ENCODE peak calls at places on chromosome 22, in ten cellular contexts. Q is colonic mucosa, C is cardiac muscle cell, O is endodermal cell, F is dorsolateral prefrontal cortex, N is mucosa of descending colon, Y is upper lobe of right lung, E is GM20000, U is endothelial cell, D is cardiac fibroblast. P is an unnamed sample.

GRCh38 chr22:23509571-23510302 is 70.4 kb downstream of the IGLL1 start:
- DNase-seq in Q (no peak), C (peak), O (peak), F (peak), N (no peak), Y (no peak), E (no peak), U (no peak), D (peak), P (no peak)

GRCh38 chr22:25447689-25448434 is 116.6 kb upstream of the GRK3 start:
- DNase-seq in Q (peak), C (peak), O (peak), F (peak), N (peak), Y (peak), E (peak), U (peak), D (peak), P (peak)

GRCh38 chr22:45319319-45319675 is 9.6 kb downstream of the FAM118A start:
- DNase-seq in Q (no peak), C (no peak), O (no peak), F (no peak), N (no peak), Y (no peak), E (no peak), U (no peak), D (peak), P (no peak)

GRCh38 chr22:46963672-46964545 is 201.5 kb downstream of the TBC1D22A start:
- DNase-seq in Q (no peak), C (no peak), O (no peak), F (no peak), N (no peak), Y (no peak), E (no peak), U (no peak), D (no peak), P (no peak)

GRCh38 chr22:21907638-21908522 is 40.4 kb upstream of the MAPK1 start:
- DNase-seq in Q (no peak), C (no peak), O (no peak), F (no peak), N (peak), Y (no peak), E (no peak), U (no peak), D (no peak), P (no peak)

GRCh38 chr22:28381427-28382167 is 298.0 kb downstream of the TTC28 start:
- DNase-seq in Q (no peak), C (no peak), O (no peak), F (no peak), N (no peak), Y (no peak), E (no peak), U (no peak), D (peak), P (no peak)

GRCh38 chr22:28333106-28333505 is 346.5 kb downstream of the TTC28 start:
- DNase-seq in Q (no peak), C (no peak), O (no peak), F (no peak), N (no peak), Y (no peak), E (no peak), U (no peak), D (no peak), P (no peak)

GRCh38 chr22:38728899-38729796 is 23.4 kb downstream of the GTPBP1 start:
- DNase-seq in Q (no peak), C (no peak), O (no peak), F (no peak), N (peak), Y (no peak), E (no peak), U (no peak), D (no peak), P (no peak)

GRCh38 chr22:47474895-47475294 is 712.4 kb downstream of the TBC1D22A start:
- DNase-seq in Q (no peak), C (no peak), O (no peak), F (no peak), N (no peak), Y (no peak), E (no peak), U (no peak), D (no peak), P (no peak)

GRCh38 chr22:32336185-32336603 is 21.5 kb upstream of the RFPL3 start:
- DNase-seq in Q (no peak), C (no peak), O (peak), F (no peak), N (no peak), Y (peak), E (no peak), U (no peak), D (no peak), P (no peak)

GRCh38 chr22:24486501-24486921 is 8.6 kb upstream of the UPB1 start:
- DNase-seq in Q (no peak), C (no peak), O (no peak), F (no peak), N (no peak), Y (no peak), E (no peak), U (no peak), D (peak), P (peak)

GRCh38 chr22:49727881-49728563 is 99.7 kb downstream of the BRD1 start:
- DNase-seq in Q (no peak), C (no peak), O (no peak), F (no peak), N (no peak), Y (peak), E (no peak), U (no peak), D (no peak), P (no peak)

GRCh38 chr22:33823552-33823951 is 96.7 kb downstream of the LARGE1 start:
- DNase-seq in Q (no peak), C (no peak), O (no peak), F (no peak), N (no peak), Y (no peak), E (no peak), U (no peak), D (peak), P (no peak)

GRCh38 chr22:17098379-17098819 is 13.6 kb downstream of the IL17RA start:
- DNase-seq in Q (no peak), C (no peak), O (no peak), F (no peak), N (no peak), Y (peak), E (peak), U (no peak), D (no peak), P (peak)

GRCh38 chr22:30665786-30666185 is 1.9 kb downstream of the DUSP18 start:
- DNase-seq in Q (peak), C (no peak), O (no peak), F (no peak), N (no peak), Y (no peak), E (no peak), U (no peak), D (no peak), P (no peak)

GRCh38 chr22:47355776-47356432 is 593.5 kb downstream of the TBC1D22A start:
- DNase-seq in Q (no peak), C (no peak), O (peak), F (no peak), N (no peak), Y (no peak), E (no peak), U (no peak), D (no peak), P (no peak)

GRCh38 chr22:46636221-46637002 is 16.2 kb downstream of the GRAMD4 start:
- DNase-seq in Q (no peak), C (no peak), O (peak), F (no peak), N (no peak), Y (no peak), E (no peak), U (no peak), D (no peak), P (no peak)

GRCh38 chr22:39622881-39623367 is 52.4 kb downstream of the CACNA1I start:
- DNase-seq in Q (peak), C (peak), O (peak), F (no peak), N (peak), Y (peak), E (peak), U (peak), D (peak), P (peak)

GRCh38 chr22:25928038-25928437 is 186.1 kb downstream of the MYO18B start:
- DNase-seq in Q (no peak), C (no peak), O (peak), F (no peak), N (no peak), Y (no peak), E (no peak), U (no peak), D (no peak), P (no peak)

GRCh38 chr22:46047226-46047625 is 70.3 kb upstream of the WNT7B start:
- DNase-seq in Q (no peak), C (no peak), O (peak), F (peak), N (peak), Y (peak), E (no peak), U (no peak), D (no peak), P (no peak)

GRCh38 chr22:48894064-48894671 is 933.5 kb downstream of the BRD1 start:
- DNase-seq in Q (peak), C (no peak), O (peak), F (no peak), N (no peak), Y (peak), E (no peak), U (peak), D (no peak), P (peak)

GRCh38 chr22:29071261-29072045 is 1.4 kb upstream of the KREMEN1 start:
- DNase-seq in Q (peak), C (peak), O (peak), F (no peak), N (peak), Y (peak), E (peak), U (peak), D (no peak), P (peak)

GRCh38 chr22:42279425-42280020 is 9.1 kb upstream of the TCF20 start:
- DNase-seq in Q (no peak), C (no peak), O (no peak), F (no peak), N (no peak), Y (no peak), E (no peak), U (no peak), D (no peak), P (peak)

GRCh38 chr22:42275970-42276369 is 5.5 kb upstream of the TCF20 start:
- DNase-seq in Q (no peak), C (no peak), O (peak), F (no peak), N (no peak), Y (no peak), E (no peak), U (no peak), D (no peak), P (no peak)

GRCh38 chr22:42280140-42280539 is 9.7 kb upstream of the TCF20 start:
- DNase-seq in Q (no peak), C (no peak), O (no peak), F (no peak), N (no peak), Y (no peak), E (peak), U (no peak), D (no peak), P (peak)

GRCh38 chr22:42277232-42277753 is 6.8 kb upstream of the TCF20 start:
- DNase-seq in Q (no peak), C (no peak), O (no peak), F (no peak), N (no peak), Y (no peak), E (no peak), U (no peak), D (no peak), P (no peak)

DNA sequence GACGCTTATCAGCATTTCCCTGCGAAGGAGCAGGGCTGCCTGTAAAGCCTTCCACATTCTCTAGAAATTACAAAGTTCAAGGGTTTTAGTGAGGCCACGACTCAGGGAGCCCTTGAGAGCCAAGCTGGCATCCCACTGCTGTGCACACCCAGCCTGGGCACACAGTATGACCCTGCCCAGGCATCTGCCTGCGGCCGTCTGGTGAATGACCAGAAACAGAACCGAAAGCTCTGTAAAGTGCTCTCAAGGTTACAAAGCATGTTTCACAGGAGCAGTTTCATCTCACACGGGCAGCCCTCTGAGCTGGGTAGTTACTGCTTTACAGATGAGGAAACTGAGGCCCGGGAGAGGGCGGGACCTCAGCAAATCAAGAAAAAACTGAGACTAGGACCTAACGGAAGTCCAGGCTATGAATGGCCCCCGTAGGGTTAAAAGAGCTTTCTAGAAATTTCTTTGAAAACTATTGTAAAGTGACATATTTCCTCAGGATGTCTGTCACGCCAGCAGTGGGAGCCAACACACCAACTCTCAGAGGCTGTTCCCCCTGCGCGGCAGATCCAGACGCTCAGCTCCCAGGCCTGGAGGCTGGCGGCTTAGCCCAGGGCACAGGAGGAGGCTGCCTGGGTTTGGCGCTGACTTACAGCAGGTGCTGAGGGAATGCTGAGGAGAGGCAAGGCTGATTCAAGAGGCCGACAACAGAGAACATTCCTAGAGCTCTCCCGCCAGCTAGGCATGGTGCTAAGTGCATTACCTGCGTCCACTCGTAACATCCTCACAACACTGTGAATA is 7.7 kb upstream of the TCF20 start:
- DNase-seq in Q (no peak), C (peak), O (peak), F (peak), N (no peak), Y (no peak), E (peak), U (peak), D (peak), P (peak)
- TF ChIP-seq CTCF in Q (peak), C (peak), O (peak), F (peak), N (no peak), Y (no peak), E (peak), U (no peak), D (peak), P (no peak)

GRCh38 chr22:37684803-37685615 is 1.1 kb upstream of the NOL12 start:
- DNase-seq in Q (peak), C (no peak), O (no peak), F (no peak), N (peak), Y (no peak), E (no peak), U (no peak), D (no peak), P (no peak)

GRCh38 chr22:37681556-37682049 is 4.5 kb upstream of the NOL12 start:
- DNase-seq in Q (peak), C (peak), O (peak), F (peak), N (peak), Y (peak), E (peak), U (peak), D (peak), P (peak)

GRCh38 chr22:37690407-37690806 is 4.3 kb downstream of the NOL12 start:
- DNase-seq in Q (no peak), C (no peak), O (no peak), F (no peak), N (no peak), Y (no peak), E (no peak), U (no peak), D (no peak), P (no peak)

GRCh38 chr22:37690901-37691504 is 4.9 kb downstream of the NOL12 start:
- DNase-seq in Q (no peak), C (no peak), O (no peak), F (no peak), N (no peak), Y (no peak), E (no peak), U (no peak), D (no peak), P (no peak)

GRCh38 chr22:37686002-37686982 is at the start of gene NOL12:
- DNase-seq in Q (peak), C (peak), O (peak), F (peak), N (peak), Y (peak), E (peak), U (peak), D (peak), P (peak)
- TF ChIP-seq CTCF in Q (no peak), C (no peak), O (no peak), F (peak), N (no peak), Y (no peak), E (no peak), U (no peak), D (no peak), P (no peak)

GRCh38 chr22:44024288-44024908 is at the start of gene PARVB:
- DNase-seq in Q (no peak), C (peak), O (peak), F (peak), N (peak), Y (peak), E (peak), U (peak), D (no peak), P (peak)
- TF ChIP-seq CTCF in Q (no peak), C (no peak), O (no peak), F (no peak), N (no peak), Y (no peak), E (no peak), U (no peak), D (no peak), P (no peak)

DNA sequence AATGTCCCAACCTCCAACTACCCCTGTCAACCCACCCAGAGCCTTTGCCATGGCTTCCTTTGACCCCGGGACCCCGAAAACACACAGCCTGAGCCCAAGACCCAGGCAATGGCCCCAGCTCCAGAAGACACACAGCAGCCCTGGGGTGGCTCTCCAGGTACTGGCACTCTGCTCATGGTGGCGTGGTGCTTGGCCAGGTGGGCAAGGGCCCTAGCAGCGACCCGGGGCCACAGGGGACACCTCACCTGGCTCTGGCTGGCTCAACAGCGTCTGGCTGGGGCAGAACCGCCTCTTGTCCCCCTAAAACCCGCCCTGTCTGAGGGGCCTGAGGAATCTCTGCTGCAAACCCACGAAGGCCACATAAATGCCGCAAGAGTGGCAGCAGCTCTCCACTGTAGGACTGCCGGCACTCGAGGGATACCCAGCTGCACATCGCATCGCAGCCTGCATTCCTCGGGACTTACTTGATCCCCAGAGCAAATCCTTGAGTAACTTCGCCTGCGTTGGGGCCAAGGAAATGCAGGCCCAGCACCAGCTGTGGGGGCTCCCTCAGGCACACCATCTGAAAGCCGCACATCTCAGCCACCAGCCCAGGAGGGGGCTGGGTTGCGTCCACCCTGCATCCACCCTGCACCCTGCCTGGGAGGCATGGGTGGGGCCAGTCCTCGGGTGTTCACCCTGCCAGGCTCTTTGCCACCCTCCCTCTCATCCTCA is 23.1 kb upstream of the GNB1L start:
- DNase-seq in Q (no peak), C (no peak), O (peak), F (peak), N (peak), Y (peak), E (no peak), U (no peak), D (peak), P (no peak)
- TF ChIP-seq CTCF in Q (no peak), C (no peak), O (no peak), F (no peak), N (no peak), Y (no peak), E (no peak), U (no peak), D (no peak), P (no peak)

GRCh38 chr22:19719055-19719482 is 4.3 kb upstream of the GP1BB start:
- DNase-seq in Q (no peak), C (peak), O (no peak), F (no peak), N (no peak), Y (no peak), E (peak), U (no peak), D (no peak), P (no peak)

GRCh38 chr22:19717691-19718254 is 3.5 kb downstream of the SEPTIN5 start:
- DNase-seq in Q (peak), C (peak), O (peak), F (peak), N (peak), Y (peak), E (peak), U (peak), D (peak), P (peak)

GRCh38 chr22:19719488-19720021 is 3.8 kb upstream of the GP1BB start:
- DNase-seq in Q (no peak), C (no peak), O (no peak), F (no peak), N (no peak), Y (no peak), E (no peak), U (no peak), D (no peak), P (no peak)

GRCh38 chr22:19717181-19717580 is 2.9 kb downstream of the SEPTIN5 start:
- DNase-seq in Q (no peak), C (no peak), O (no peak), F (no peak), N (no peak), Y (no peak), E (peak), U (no peak), D (no peak), P (no peak)

GRCh38 chr22:19718255-19719054 is 4.2 kb downstream of the SEPTIN5 start:
- DNase-seq in Q (no peak), C (no peak), O (no peak), F (no peak), N (no peak), Y (no peak), E (peak), U (no peak), D (no peak), P (no peak)
- TF ChIP-seq CTCF in Q (no peak), C (no peak), O (no peak), F (no peak), N (no peak), Y (no peak), E (no peak), U (peak), D (no peak), P (no peak)